ENCODE peak calls at places on chromosome 17, in five cellular contexts. T is stimulated activated CD8-positive, alpha-beta memory T cell treated with anti-CD3 and anti-CD28 coated beads, Interleukin-2, amount 100 ng/mL, for 1 hour; R is stimulated activated effector memory CD8-positive, alpha-beta T cell treated with anti-CD3 and anti-CD28 coated beads, Interleukin-12 subunit alpha, Interleukin-12 subunit beta, amount 100 ng/mL, for 72 hours; I is right lobe of liver; E is spleen. L is an unnamed sample.

GRCh38 chr17:16027708-16028584 is 28.3 kb downstream of the TTC19 start:
- DNase-seq in R (peak; percentile 18), E (no peak), I (no peak), T (no peak), L (no peak)

GRCh38 chr17:59154721-59155438 is at the start of gene SKA2:
- DNase-seq in I (peak; percentile 94), E (peak; percentile 96), T (peak; percentile 93), R (peak; percentile 81), L (peak; percentile 94)

GRCh38 chr17:81842725-81843504 is 8.1 kb upstream of the PPP1R27 start:
- DNase-seq in I (peak; percentile 77), E (peak; percentile 66), T (no peak), R (no peak), L (no peak)

GRCh38 chr17:82215095-82215971 is 2.7 kb upstream of the CCDC57 start:
- DNase-seq in E (peak; percentile 80), T (no peak), I (no peak), R (no peak), L (no peak)

GRCh38 chr17:60141111-60142018 is 8.4 kb upstream of the CA4 start:
- DNase-seq in I (no peak), E (no peak), T (no peak), R (no peak), L (no peak)

GRCh38 chr17:82863941-82864720 is 24.3 kb upstream of the ZNF750 start:
- DNase-seq in R (peak; percentile 66), I (peak; percentile 17), T (peak; percentile 82), E (peak; percentile 89), L (peak; percentile 73)

GRCh38 chr17:28899212-28899815 is 1.8 kb upstream of the FLOT2 start:
- DNase-seq in R (no peak), T (no peak), I (no peak), E (no peak), L (no peak)

GRCh38 chr17:37176683-37177082 is 199.1 kb upstream of the C17orf78 start:
- DNase-seq in I (no peak), T (no peak), R (no peak), E (no peak), L (no peak)

GRCh38 chr17:21214777-21215541 is 998 bp upstream of the TMEM11 start:
- DNase-seq in R (no peak), I (no peak), T (no peak), E (peak; percentile 84), L (no peak)

GRCh38 chr17:67733371-67733770 is 15.6 kb downstream of the NOL11 start:
- DNase-seq in E (no peak), R (no peak), T (no peak), I (no peak), L (no peak)

GRCh38 chr17:9802294-9802693 is 10.9 kb upstream of the DHRS7C start:
- DNase-seq in T (no peak), I (no peak), E (no peak), R (no peak), L (no peak)

GRCh38 chr17:12958786-12959185 is 59.0 kb downstream of the ELAC2 start:
- DNase-seq in I (no peak), E (no peak), T (no peak), R (no peak), L (no peak)

GRCh38 chr17:6072157-6072556 is 2.0 kb downstream of the WSCD1 start:
- DNase-seq in R (no peak), I (no peak), E (no peak), T (no peak), L (no peak)

GRCh38 chr17:47844814-47845453 is 3.9 kb upstream of the SCRN2 start:
- DNase-seq in T (no peak), R (no peak), E (no peak), I (no peak), L (no peak)

GRCh38 chr17:38867179-38867994 is 2.5 kb upstream of the LASP1 start:
- DNase-seq in T (no peak), I (peak; percentile 9), R (no peak), E (no peak), L (peak; percentile 68)

GRCh38 chr17:68133370-68134045 is 98.0 kb downstream of the KPNA2 start:
- DNase-seq in E (no peak), R (no peak), I (no peak), T (no peak), L (no peak)

GRCh38 chr17:71327376-71328059 is 793.3 kb upstream of the SOX9 start:
- DNase-seq in I (no peak), R (no peak), T (no peak), E (no peak), L (no peak)

GRCh38 chr17:67585077-67585602 is 132.6 kb upstream of the NOL11 start:
- DNase-seq in T (no peak), I (no peak), R (no peak), E (no peak), L (no peak)

GRCh38 chr17:17844079-17844478 is 7.3 kb upstream of the SREBF1 start:
- DNase-seq in R (no peak), I (no peak), E (no peak), T (no peak), L (no peak)

GRCh38 chr17:40311575-40311974 is 2.6 kb downstream of the RARA start:
- DNase-seq in I (peak; percentile 67), E (peak; percentile 79), R (no peak), T (no peak), L (no peak)